ENCODE peak calls at places on chromosome 20, in five cellular contexts. T is esophagus muscularis mucosa, L is stomach, K is A549, Q is sigmoid colon. B is an unnamed sample.

GRCh38 chr20:22374678-22375590 is 209.4 kb downstream of the FOXA2 start:
- DNase-seq in T (no peak), L (no peak), K (no peak), Q (no peak), B (no peak)

GRCh38 chr20:39855799-39856198 is 833.2 kb downstream of the MAFB start:
- DNase-seq in L (no peak), K (no peak), Q (no peak), T (no peak), B (no peak)

GRCh38 chr20:33933469-33933909 is 60.2 kb upstream of the RALY start:
- DNase-seq in L (peak), Q (peak), K (peak), T (no peak), B (peak)

GRCh38 chr20:34397096-34397495 is 34.0 kb downstream of the ITCH start:
- DNase-seq in K (no peak), Q (no peak), L (no peak), T (no peak), B (no peak)

GRCh38 chr20:63224272-63225081 is 8.5 kb upstream of the YTHDF1 start:
- DNase-seq in L (peak), Q (peak), T (no peak), K (peak), B (no peak)

GRCh38 chr20:3730803-3731370 is 1.6 kb upstream of the HSPA12B start:
- DNase-seq in T (no peak), K (no peak), L (no peak), Q (no peak), B (no peak)

GRCh38 chr20:59783020-59784010 is 150.1 kb downstream of the SYCP2 start:
- DNase-seq in T (peak), Q (no peak), K (peak), L (peak), B (peak)

GRCh38 chr20:14838663-14839650 is 501.5 kb upstream of the FLRT3 start:
- DNase-seq in T (no peak), Q (no peak), K (no peak), L (no peak), B (no peak)

GRCh38 chr20:40493551-40493950 is 195.5 kb downstream of the MAFB start:
- DNase-seq in Q (no peak), K (no peak), T (no peak), L (no peak), B (no peak)

GRCh38 chr20:23114448-23114847 is 28.3 kb upstream of the CD93 start:
- DNase-seq in L (no peak), Q (no peak), K (no peak), T (no peak), B (no peak)

GRCh38 chr20:59667131-59667530 is 62.8 kb downstream of the PHACTR3 start:
- DNase-seq in Q (no peak), T (peak), L (no peak), K (no peak), B (no peak)

GRCh38 chr20:46293084-46293483 is 15.2 kb downstream of the CDH22 start:
- DNase-seq in K (peak), Q (no peak), L (no peak), T (no peak), B (no peak)

GRCh38 chr20:14700641-14700965 is 363.2 kb upstream of the FLRT3 start:
- DNase-seq in T (no peak), K (no peak), Q (no peak), L (no peak), B (no peak)

GRCh38 chr20:19706463-19706862 is 51.6 kb upstream of the RIN2 start:
- DNase-seq in T (no peak), K (no peak), Q (no peak), L (no peak), B (no peak)

GRCh38 chr20:4767084-4767483 is 45.4 kb downstream of the PRND start:
- DNase-seq in Q (no peak), T (no peak), L (no peak), K (no peak), B (no peak)

GRCh38 chr20:17565164-17565845 is 4.6 kb upstream of the DSTN start:
- DNase-seq in T (no peak), Q (no peak), L (no peak), K (no peak), B (no peak)

GRCh38 chr20:57223648-57224489 is 42.6 kb downstream of the BMP7 start:
- DNase-seq in T (no peak), Q (no peak), K (no peak), L (no peak), B (no peak)

GRCh38 chr20:33992145-33992922 is 1.4 kb upstream of the RALY start:
- DNase-seq in T (no peak), K (peak), Q (no peak), L (no peak), B (no peak)

DNA sequence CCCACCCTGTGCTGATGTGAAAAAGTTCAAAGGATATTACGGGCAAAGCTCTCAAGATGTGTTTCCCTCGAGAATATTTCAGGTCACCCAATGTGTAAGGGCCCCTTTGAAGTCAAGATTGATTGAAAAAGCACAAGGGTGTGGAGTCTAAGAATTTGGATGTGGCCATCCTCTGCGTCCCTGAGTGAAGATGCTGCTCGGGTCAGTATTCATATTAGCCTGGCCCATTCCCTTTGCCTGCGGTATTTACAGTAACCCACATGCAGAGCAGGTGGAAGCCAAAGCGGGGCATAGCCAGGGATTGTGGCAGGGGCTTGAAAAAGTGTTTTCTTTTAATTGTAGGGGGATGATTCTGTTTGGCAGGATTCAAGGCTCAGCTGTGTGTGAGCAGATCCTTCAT is 211.0 kb downstream of the TSHZ2 start:
- DNase-seq in K (no peak), L (no peak), T (no peak), Q (no peak), B (no peak)
- TF ChIP-seq EP300 in K (no peak), L (no peak), T (no peak), Q (no peak), B (no peak)

GRCh38 chr20:45221076-45221475 is at the start of gene SEMG2:
- DNase-seq in T (no peak), Q (no peak), L (no peak), K (no peak), B (no peak)
- TF ChIP-seq EP300 in T (no peak), Q (no peak), L (no peak), K (no peak), B (no peak)

DNA sequence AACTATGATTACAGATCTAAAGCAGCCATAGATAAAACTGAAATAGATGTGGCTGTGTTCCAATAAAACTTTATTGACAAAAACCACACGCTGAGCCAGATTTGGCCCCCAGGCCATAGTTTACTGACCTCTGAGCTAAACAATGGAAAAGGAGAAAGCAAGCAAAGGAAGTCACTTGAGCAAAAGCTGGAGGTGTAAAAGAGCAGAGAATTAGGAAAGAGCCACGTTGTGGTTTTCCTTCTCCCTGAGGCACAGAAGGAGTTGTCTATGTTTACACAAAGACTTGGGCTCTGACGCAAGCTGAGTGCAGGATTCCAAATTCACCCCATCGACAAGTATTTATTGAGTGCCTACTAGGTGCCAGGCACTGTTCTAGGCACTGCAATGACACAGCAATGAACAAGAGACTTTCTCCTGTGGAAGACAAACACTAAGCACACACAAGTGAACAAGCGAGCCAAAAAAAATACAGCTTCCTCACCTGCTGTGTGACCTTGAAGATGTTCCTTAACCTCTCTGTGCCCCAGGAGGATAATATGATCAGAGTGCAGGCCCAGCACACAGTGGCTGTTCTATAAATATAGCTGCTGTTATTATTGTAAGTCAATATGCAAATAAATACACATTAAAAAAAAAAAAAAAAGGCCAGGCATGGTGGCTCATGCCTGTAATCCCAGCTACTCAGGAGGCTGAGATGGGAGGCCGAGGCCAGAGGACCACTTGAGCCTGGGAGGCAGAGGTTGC is 75.4 kb upstream of the PTPN1 start:
- DNase-seq in L (no peak), K (no peak), Q (no peak), T (no peak), B (no peak)
- TF ChIP-seq EP300 in L (no peak), K (peak), Q (no peak), T (no peak), B (no peak)

GRCh38 chr20:61271273-61272221 is 19.5 kb downstream of the CDH4 start:
- DNase-seq in T (no peak), K (no peak), Q (no peak), L (no peak), B (no peak)
- TF ChIP-seq EP300 in T (no peak), K (no peak), Q (no peak), L (no peak), B (no peak)

DNA sequence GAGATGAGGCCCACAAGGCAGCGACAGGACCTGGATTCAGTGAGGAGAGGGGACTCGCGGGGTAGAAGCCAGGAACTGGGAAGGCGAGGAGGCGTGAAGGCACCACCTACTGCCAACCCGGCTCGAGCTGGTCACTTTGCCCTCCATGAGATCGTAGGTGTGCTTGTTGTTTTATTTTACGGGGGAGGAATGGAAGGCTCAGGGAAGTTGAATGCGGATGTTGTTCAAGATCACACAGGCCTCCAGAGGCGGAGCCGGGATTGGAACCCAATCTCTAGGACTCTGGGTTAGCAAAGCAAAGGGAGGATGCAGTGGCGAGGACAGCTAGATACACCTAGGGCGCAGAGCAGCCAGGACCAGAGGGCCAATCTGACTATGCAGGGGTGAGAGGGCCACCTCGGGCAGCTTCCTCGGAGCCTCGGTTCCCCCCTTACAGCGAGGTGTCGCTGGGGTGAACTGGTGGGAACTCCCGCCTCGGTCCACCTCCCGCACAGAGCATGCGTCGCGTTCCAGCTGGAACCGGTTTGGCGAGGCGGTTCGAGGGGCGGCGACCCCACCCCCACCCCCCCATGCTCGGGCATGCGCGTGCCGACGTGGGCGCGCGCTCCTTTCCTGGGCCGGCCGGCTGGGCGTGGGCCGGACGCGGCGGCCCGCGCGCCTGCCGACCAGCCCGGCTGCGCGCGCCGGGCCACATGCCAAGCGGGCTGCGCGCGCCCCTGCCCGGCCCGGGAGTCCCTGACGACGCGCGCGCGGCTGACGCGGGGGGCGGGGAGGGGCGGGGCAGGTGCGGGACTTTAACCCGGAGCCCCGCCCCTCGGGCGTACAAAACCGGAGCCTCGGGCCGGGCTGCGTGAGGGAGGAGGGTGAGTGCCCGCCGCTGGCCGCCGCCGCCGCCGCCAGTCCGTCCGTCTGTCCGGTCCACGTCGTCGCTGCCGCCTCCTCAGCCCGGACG is 80.4 kb upstream of the MYL9 start:
- DNase-seq in Q (peak), K (peak), L (peak), T (peak), B (peak)
- TF ChIP-seq EP300 in Q (no peak), K (no peak), L (no peak), T (no peak), B (no peak)

DNA sequence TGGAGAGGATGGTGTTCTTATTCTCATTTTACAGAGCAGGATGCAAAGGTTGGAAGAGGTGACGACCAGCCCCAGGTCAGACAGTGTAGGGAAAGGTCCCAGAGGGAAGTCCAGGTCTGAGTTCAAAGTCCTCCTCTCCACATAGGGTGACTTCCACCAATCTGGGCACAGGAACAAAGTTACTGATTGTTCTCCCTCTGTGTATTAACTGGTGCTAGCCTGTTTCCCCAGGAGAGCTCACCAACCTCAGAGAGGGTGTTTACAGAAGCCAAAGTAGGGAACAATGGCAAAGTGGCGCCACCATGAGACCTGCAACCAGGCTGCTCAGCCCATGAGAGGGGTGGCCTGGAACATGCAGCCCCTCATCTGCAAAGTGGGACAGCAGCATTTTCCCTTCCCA is 16.8 kb upstream of the SIRPB1 start:
- DNase-seq in L (no peak), K (no peak), T (peak), Q (no peak), B (no peak)
- TF ChIP-seq EP300 in L (no peak), K (no peak), T (no peak), Q (no peak), B (no peak)

GRCh38 chr20:31500527-31500926 is 13.7 kb upstream of the HM13 start:
- DNase-seq in L (no peak), T (no peak), Q (no peak), K (no peak), B (no peak)

GRCh38 chr20:31494131-31494530 is 19.0 kb downstream of the REM1 start:
- DNase-seq in L (no peak), K (peak), Q (no peak), T (no peak), B (no peak)

GRCh38 chr20:31496761-31497295 is 17.4 kb upstream of the HM13 start:
- DNase-seq in K (no peak), Q (peak), L (no peak), T (no peak), B (peak)

DNA sequence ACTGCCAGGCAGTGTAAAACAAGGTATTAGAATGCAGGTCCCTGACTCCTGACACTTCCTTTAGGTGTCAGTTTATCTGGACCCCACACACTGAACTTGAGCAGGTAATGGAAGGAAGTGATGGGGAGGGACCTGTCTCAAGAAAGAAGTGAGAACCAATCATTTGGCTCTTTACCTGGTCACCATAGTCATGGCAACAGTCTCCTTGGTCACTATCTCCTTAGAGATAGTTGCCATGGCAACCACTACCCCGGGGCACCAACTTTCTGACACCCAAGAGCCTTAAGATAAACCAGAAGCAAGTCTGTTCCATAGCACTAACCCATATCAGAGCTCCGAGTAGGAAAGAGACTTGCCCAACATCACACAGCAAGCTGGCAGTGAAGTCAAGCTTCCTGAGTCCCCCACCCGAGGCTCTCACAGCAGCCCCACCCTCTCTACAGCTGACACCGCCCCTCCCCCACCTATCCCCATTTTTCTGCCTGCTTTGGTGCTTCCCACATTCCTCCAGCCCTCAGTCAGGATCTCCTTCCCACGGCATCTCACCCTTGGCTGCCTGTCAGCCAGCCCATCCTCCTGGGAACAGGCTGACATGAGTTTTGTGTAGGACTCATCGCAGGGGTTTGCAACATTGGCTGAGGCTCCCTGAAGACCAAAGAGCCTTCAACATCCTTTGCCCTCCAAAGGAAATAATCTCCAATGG is 16.3 kb upstream of the HM13 start:
- DNase-seq in T (no peak), Q (no peak), K (no peak), L (no peak), B (no peak)
- TF ChIP-seq EP300 in T (no peak), Q (no peak), K (no peak), L (no peak), B (no peak)

DNA sequence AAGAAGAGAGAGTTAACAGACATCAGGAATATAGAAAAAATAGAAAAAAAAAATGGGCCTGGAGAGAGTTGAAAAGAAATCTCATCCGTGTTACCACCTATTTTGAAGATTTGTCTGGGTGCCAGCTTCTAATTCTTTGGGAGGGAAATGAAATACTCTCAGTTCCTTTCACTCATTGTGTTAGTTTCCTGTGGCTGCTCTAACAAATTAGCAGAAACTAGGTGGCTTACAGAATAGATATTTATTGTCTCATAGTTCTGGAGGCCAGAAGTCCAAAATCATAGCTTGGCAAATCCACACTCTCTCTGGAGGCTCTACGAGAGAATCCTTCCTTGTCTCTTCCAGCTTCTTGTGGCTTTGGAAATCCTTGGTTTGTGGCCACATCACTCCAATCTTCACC is 225.1 kb upstream of the BTBD3 start:
- DNase-seq in T (no peak), K (no peak), L (no peak), Q (no peak), B (no peak)
- TF ChIP-seq EP300 in T (no peak), K (no peak), L (no peak), Q (no peak), B (no peak)

GRCh38 chr20:48143435-48144081 is 358.3 kb upstream of the SULF2 start:
- DNase-seq in K (no peak), L (no peak), Q (peak), T (no peak), B (no peak)

GRCh38 chr20:48146303-48146702 is 361.0 kb upstream of the SULF2 start:
- DNase-seq in Q (no peak), T (no peak), L (no peak), K (no peak), B (no peak)

GRCh38 chr20:48139262-48140041 is 354.2 kb upstream of the SULF2 start:
- DNase-seq in L (no peak), T (no peak), K (no peak), Q (no peak), B (no peak)

GRCh38 chr20:48147326-48147725 is 362.0 kb upstream of the SULF2 start:
- DNase-seq in L (no peak), K (no peak), Q (no peak), T (no peak), B (no peak)

GRCh38 chr20:48142258-48142657 is 357.0 kb upstream of the SULF2 start:
- DNase-seq in T (no peak), K (no peak), L (no peak), Q (peak), B (no peak)
- TF ChIP-seq EP300 in T (no peak), K (no peak), L (no peak), Q (no peak), B (no peak)

GRCh38 chr20:38091447-38092216 is 58.1 kb downstream of the RPRD1B start:
- DNase-seq in L (no peak), K (no peak), T (peak), Q (no peak), B (no peak)
- TF ChIP-seq EP300 in L (no peak), K (no peak), T (no peak), Q (no peak), B (no peak)

B was measured in suprapubic skin.